ENCODE peak calls at places on chromosome 16, in four cellular contexts. One of them, this sample, is unnamed.

GRCh38 chr16:8727857-8728618 is 53.6 kb downstream of the ABAT start:
- DNase-seq in H9: no peak
- DNase-seq in H1: no peak
- DNase-seq in mesendoderm: no peak
- DNase-seq in this sample: no peak

GRCh38 chr16:14289692-14290340 is 218.7 kb downstream of the MRTFB start:
- DNase-seq in H9: peak
- DNase-seq in H1: no peak
- DNase-seq in mesendoderm: peak
- DNase-seq in this sample: peak

GRCh38 chr16:78474762-78475161 is 375.3 kb downstream of the WWOX start:
- DNase-seq in H9: no peak
- DNase-seq in H1: no peak
- DNase-seq in mesendoderm: no peak
- DNase-seq in this sample: no peak

GRCh38 chr16:28494141-28494851 is at the start of gene APOBR:
- DNase-seq in H9: no peak
- DNase-seq in H1: no peak
- DNase-seq in mesendoderm: no peak
- DNase-seq in this sample: no peak

GRCh38 chr16:75948441-75948840 is 222.2 kb upstream of the CPHXL start:
- DNase-seq in H9: no peak
- DNase-seq in H1: no peak
- DNase-seq in mesendoderm: no peak
- DNase-seq in this sample: no peak

GRCh38 chr16:62709856-62710255 is 673.6 kb upstream of the CDH8 start:
- DNase-seq in H9: no peak
- DNase-seq in H1: no peak
- DNase-seq in mesendoderm: no peak
- DNase-seq in this sample: no peak

GRCh38 chr16:87416826-87417471 is 24.8 kb downstream of the MAP1LC3B start:
- DNase-seq in H9: no peak
- DNase-seq in H1: no peak
- DNase-seq in mesendoderm: no peak
- DNase-seq in this sample: peak

GRCh38 chr16:84178892-84179611 is 7.8 kb downstream of the TAF1C start:
- DNase-seq in H9: no peak
- DNase-seq in H1: no peak
- DNase-seq in mesendoderm: no peak
- DNase-seq in this sample: no peak

GRCh38 chr16:84826558-84826941 is 6.8 kb downstream of the CRISPLD2 start:
- DNase-seq in H9: no peak
- DNase-seq in H1: no peak
- DNase-seq in mesendoderm: no peak
- DNase-seq in this sample: peak

GRCh38 chr16:11105038-11105903 is 150.7 kb downstream of the SOCS1 start:
- DNase-seq in H9: no peak
- DNase-seq in H1: no peak
- DNase-seq in mesendoderm: peak
- DNase-seq in this sample: peak

GRCh38 chr16:30186782-30187555 is 3.6 kb downstream of the CORO1A start:
- DNase-seq in H9: peak
- DNase-seq in H1: no peak
- DNase-seq in mesendoderm: peak
- DNase-seq in this sample: no peak

GRCh38 chr16:17512636-17513220 is 42.0 kb upstream of the XYLT1 start:
- DNase-seq in H9: no peak
- DNase-seq in H1: no peak
- DNase-seq in mesendoderm: no peak
- DNase-seq in this sample: peak

GRCh38 chr16:11384956-11385586 is 39.8 kb downstream of the RMI2 start:
- DNase-seq in H9: no peak
- DNase-seq in H1: no peak
- DNase-seq in mesendoderm: no peak
- DNase-seq in this sample: no peak

GRCh38 chr16:14301150-14302030 is 230.3 kb downstream of the MRTFB start:
- DNase-seq in H9: peak
- DNase-seq in H1: no peak
- DNase-seq in mesendoderm: peak
- DNase-seq in this sample: no peak

GRCh38 chr16:17414421-17414820 is 56.3 kb downstream of the XYLT1 start:
- DNase-seq in H9: no peak
- DNase-seq in H1: no peak
- DNase-seq in mesendoderm: no peak
- DNase-seq in this sample: no peak

GRCh38 chr16:51982715-51983680 is 563.9 kb downstream of the TOX3 start:
- DNase-seq in H9: peak
- DNase-seq in H1: no peak
- DNase-seq in mesendoderm: peak
- DNase-seq in this sample: peak

GRCh38 chr16:31428638-31429247 is 583 bp upstream of the COX6A2 start:
- DNase-seq in H9: no peak
- DNase-seq in H1: no peak
- DNase-seq in mesendoderm: no peak
- DNase-seq in this sample: no peak
- H3K56ac ChIP-seq in H9: no peak
- H3K56ac ChIP-seq in H1: no peak
- H3K56ac ChIP-seq in mesendoderm: no peak
- H3K56ac ChIP-seq in this sample: no peak

DNA sequence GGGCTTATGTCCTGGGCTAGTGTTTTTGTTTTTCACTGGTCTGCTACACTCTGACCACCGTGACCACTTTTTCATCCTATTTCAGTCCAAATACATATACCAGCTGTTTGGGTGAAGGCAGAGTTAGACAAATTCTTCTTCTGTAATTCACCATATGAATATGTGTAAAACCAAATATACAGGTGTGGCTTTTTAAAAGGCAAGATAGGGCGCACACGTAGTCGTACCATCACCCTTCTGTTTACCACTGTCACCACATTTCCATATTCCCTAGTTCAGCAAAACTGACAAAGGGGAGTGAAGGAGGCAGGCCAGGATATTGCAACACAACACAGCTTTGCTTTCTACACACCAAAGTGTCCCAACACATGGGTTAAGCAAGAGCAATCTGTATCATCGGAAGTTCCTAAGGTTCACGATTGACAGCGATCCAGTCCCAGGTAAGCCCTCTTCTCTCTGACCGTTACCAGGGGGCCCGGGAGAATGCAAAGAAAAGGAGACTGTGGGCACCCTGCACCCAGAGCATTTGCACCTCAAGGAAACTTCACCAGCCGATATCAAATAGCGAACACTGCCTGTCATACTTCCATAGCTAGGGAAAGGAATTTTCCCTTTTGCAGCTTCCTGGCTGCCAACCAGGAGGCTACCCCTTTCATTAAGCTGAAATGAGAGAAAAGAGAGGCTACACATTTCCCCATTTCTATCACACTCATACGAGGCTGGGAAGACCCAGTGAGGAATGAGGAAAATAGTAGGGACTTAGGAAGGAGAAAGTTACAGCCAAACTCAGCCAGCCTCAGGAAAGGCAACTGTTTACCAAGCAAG is 23.1 kb downstream of the CREBBP start:
- DNase-seq in H9: no peak
- DNase-seq in H1: no peak
- DNase-seq in mesendoderm: no peak
- DNase-seq in this sample: peak
- H3K56ac ChIP-seq in H9: no peak
- H3K56ac ChIP-seq in H1: no peak
- H3K56ac ChIP-seq in mesendoderm: no peak
- H3K56ac ChIP-seq in this sample: no peak

GRCh38 chr16:66324785-66325184 is 41.7 kb upstream of the CDH5 start:
- DNase-seq in H9: peak
- DNase-seq in H1: peak
- DNase-seq in mesendoderm: peak
- DNase-seq in this sample: no peak
- H3K56ac ChIP-seq in H9: no peak
- H3K56ac ChIP-seq in H1: peak
- H3K56ac ChIP-seq in mesendoderm: no peak
- H3K56ac ChIP-seq in this sample: no peak

GRCh38 chr16:27243725-27244362 is 24.7 kb downstream of the NSMCE1 start:
- DNase-seq in H9: peak
- DNase-seq in H1: no peak
- DNase-seq in mesendoderm: no peak
- DNase-seq in this sample: no peak
- H3K56ac ChIP-seq in H9: no peak
- H3K56ac ChIP-seq in H1: no peak
- H3K56ac ChIP-seq in mesendoderm: no peak
- H3K56ac ChIP-seq in this sample: peak

DNA sequence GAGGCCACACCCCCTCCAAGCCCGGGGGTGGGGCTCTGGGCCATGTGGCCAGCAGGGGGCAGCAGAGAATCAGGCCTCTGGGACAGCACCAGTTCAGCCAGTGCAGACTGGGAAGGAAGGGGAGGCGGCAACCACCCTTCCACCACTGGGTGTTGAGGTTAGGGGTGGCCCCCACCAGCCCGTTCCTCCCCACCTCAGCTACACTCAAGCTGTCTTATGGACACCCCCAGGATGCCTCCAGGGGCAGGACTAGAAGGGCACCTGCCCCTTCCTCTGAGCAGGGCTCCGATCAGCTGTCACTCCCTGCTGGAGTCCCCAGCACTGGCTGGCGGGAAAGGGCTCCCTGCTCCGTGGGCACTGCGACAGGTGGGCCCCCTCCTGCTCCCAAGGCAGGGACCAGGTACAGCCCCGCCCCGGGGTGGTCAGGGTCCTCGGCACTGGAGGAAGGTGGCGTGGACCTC is 21.8 kb downstream of the KATNB1 start:
- DNase-seq in H9: peak
- DNase-seq in H1: no peak
- DNase-seq in mesendoderm: peak
- DNase-seq in this sample: peak
- H3K56ac ChIP-seq in H9: no peak
- H3K56ac ChIP-seq in H1: no peak
- H3K56ac ChIP-seq in mesendoderm: peak
- H3K56ac ChIP-seq in this sample: no peak

DNA sequence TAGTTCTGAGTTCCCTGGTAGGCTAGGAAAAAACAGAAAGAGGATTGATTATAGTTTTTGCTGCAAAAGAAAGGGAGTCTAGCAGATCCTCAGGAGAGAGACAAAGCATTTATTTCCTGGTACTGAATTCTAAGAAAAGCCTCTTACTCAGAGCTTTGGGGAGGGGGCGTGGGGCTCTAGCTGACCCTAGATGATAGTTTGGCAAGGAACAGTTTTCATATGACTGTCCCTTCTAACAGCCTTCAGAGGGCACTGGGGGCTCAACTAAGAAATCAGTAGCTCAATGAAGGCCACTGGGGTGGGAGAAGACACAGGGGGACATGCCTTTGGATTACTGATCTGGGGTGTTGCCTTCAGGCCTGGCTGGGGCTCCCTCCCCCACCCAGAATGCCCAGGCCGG is 4.0 kb downstream of the CA7 start:
- DNase-seq in H9: no peak
- DNase-seq in H1: no peak
- DNase-seq in mesendoderm: no peak
- DNase-seq in this sample: no peak
- H3K56ac ChIP-seq in H9: no peak
- H3K56ac ChIP-seq in H1: no peak
- H3K56ac ChIP-seq in mesendoderm: no peak
- H3K56ac ChIP-seq in this sample: no peak

DNA sequence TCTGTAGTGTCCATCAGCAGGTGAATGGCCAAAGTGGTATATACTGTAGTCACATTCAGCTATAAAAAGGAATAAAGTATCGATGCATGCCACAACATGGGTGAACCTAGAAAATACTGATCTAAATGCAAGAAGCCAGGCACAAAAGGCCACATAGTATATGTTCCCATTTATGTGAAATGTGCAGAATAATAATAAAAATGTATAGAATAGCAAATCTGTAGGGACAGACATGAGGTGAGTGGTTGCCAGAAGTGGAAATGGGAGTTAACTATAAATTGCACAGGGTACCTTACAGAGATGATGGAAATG is 23.1 kb downstream of the DBNDD1 start:
- DNase-seq in H9: no peak
- DNase-seq in H1: no peak
- DNase-seq in mesendoderm: no peak
- DNase-seq in this sample: no peak
- H3K56ac ChIP-seq in H9: no peak
- H3K56ac ChIP-seq in H1: no peak
- H3K56ac ChIP-seq in mesendoderm: no peak
- H3K56ac ChIP-seq in this sample: no peak

GRCh38 chr16:81513204-81514040 is 68.8 kb downstream of the CMIP start:
- DNase-seq in H9: peak
- DNase-seq in H1: no peak
- DNase-seq in mesendoderm: peak
- DNase-seq in this sample: no peak

GRCh38 chr16:81514041-81514559 is 69.5 kb downstream of the CMIP start:
- DNase-seq in H9: no peak
- DNase-seq in H1: no peak
- DNase-seq in mesendoderm: no peak
- DNase-seq in this sample: no peak

GRCh38 chr16:81515281-81515680 is 70.7 kb downstream of the CMIP start:
- DNase-seq in H9: no peak
- DNase-seq in H1: no peak
- DNase-seq in mesendoderm: no peak
- DNase-seq in this sample: no peak

GRCh38 chr16:81515721-81516120 is 71.1 kb downstream of the CMIP start:
- DNase-seq in H9: no peak
- DNase-seq in H1: no peak
- DNase-seq in mesendoderm: no peak
- DNase-seq in this sample: no peak

DNA sequence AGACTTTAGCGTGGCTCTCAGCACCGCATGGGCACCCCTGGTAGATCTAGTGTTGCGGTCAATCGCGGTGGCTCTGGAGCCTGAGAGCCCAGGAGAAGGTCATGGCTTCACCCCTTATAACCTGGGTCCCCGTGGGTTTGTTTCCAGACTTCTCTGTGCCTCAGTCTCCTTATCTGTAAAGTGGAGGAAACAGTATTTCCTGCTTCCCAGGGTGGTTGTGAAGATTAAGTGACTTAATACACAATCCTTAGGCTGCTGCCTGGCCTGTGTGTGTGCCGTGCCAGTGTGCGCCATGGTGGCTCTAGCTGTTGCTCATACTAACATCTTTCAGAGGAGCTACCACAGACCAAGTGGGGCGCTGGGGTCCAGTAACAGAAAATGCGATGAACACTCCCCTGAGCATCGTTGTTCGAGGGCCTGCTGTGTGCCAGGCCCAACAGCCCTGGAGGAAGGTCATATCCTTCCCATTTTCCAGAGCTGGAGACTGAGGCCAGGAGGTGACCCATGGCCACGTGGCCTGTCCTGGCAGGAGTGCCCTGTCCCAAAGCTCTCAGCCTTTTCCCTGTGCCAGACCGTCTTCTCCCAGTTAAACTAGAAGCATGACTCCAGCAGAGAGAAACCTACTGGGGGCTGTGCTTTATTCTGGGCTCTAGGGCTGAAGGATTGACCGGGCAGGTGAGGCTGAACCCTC is 70.1 kb downstream of the CMIP start:
- DNase-seq in H9: no peak
- DNase-seq in H1: no peak
- DNase-seq in mesendoderm: no peak
- DNase-seq in this sample: no peak
- H3K56ac ChIP-seq in H9: no peak
- H3K56ac ChIP-seq in H1: no peak
- H3K56ac ChIP-seq in mesendoderm: peak
- H3K56ac ChIP-seq in this sample: no peak

This sample was measured in IMR-90.